ENCODE peak calls at places on chromosomes 13 and 19, in six cellular contexts. D, L, F, U, Q and A are unnamed samples.

GRCh38 chr19:7677664-7678311 is 898 bp downstream of the MCEMP1 start:
- DNase-seq in D (no peak), L (no peak), F (peak), U (no peak), Q (no peak), A (no peak)

GRCh38 chr13:19984430-19985218 is 26.1 kb downstream of the ZMYM2 start:
- DNase-seq in D (peak), L (peak), F (no peak), U (no peak), Q (no peak), A (peak)

GRCh38 chr13:46639033-46639981 is 86.3 kb downstream of the LRCH1 start:
- DNase-seq in D (no peak), L (peak), F (no peak), U (no peak), Q (no peak), A (no peak)

GRCh38 chr13:22596157-22596863 is 584.5 kb upstream of the SGCG start:
- DNase-seq in D (no peak), L (peak), F (no peak), U (no peak), Q (no peak), A (no peak)

GRCh38 chr13:108947551-108948030 is 318.2 kb downstream of the MYO16 start:
- DNase-seq in D (no peak), L (no peak), F (no peak), U (no peak), Q (no peak), A (no peak)

GRCh38 chr13:50707533-50708096 is 135.9 kb downstream of the DLEU7 start:
- DNase-seq in D (no peak), L (no peak), F (no peak), U (no peak), Q (no peak), A (peak)

GRCh38 chr19:16497042-16497441 is 848 bp downstream of the C19orf44 start:
- DNase-seq in D (peak), L (no peak), F (no peak), U (no peak), Q (no peak), A (no peak)

GRCh38 chr13:25725104-25725503 is 326.7 kb downstream of the SHISA2 start:
- DNase-seq in D (no peak), L (no peak), F (no peak), U (no peak), Q (no peak), A (no peak)

GRCh38 chr13:27194895-27195764 is 23.5 kb upstream of the USP12 start:
- DNase-seq in D (peak), L (no peak), F (no peak), U (peak), Q (no peak), A (no peak)

GRCh38 chr19:4267101-4267900 is 11.8 kb upstream of the SHD start:
- DNase-seq in D (peak), L (peak), F (peak), U (peak), Q (peak), A (peak)

GRCh38 chr19:6687117-6687516 is 17.2 kb upstream of the TNFSF14 start:
- DNase-seq in D (no peak), L (no peak), F (no peak), U (no peak), Q (no peak), A (no peak)

GRCh38 chr13:36822786-36823185 is 3.8 kb downstream of the RFXAP start:
- DNase-seq in D (no peak), L (no peak), F (no peak), U (no peak), Q (no peak), A (no peak)

GRCh38 chr19:6718741-6719539 is 1.5 kb downstream of the C3 start:
- DNase-seq in D (peak), L (peak), F (no peak), U (peak), Q (no peak), A (peak)

GRCh38 chr13:30924726-30925125 is 7.7 kb upstream of the TEX26 start:
- DNase-seq in D (no peak), L (no peak), F (no peak), U (peak), Q (no peak), A (no peak)

GRCh38 chr13:79662882-79663281 is 181.9 kb downstream of the NDFIP2 start:
- DNase-seq in D (no peak), L (peak), F (no peak), U (no peak), Q (peak), A (peak)

GRCh38 chr13:23921451-23921888 is 24.2 kb upstream of the C1QTNF9B start:
- DNase-seq in D (peak), L (peak), F (no peak), U (peak), Q (no peak), A (peak)

GRCh38 chr13:26679411-26679810 is 81.2 kb downstream of the GPR12 start:
- DNase-seq in D (peak), L (no peak), F (no peak), U (no peak), Q (no peak), A (no peak)

GRCh38 chr19:55552206-55552605 is 6.9 kb upstream of the SBK3 start:
- DNase-seq in D (no peak), L (no peak), F (no peak), U (no peak), Q (no peak), A (no peak)

GRCh38 chr19:55552620-55553019 is 7.3 kb upstream of the SBK3 start:
- DNase-seq in D (peak), L (no peak), F (no peak), U (peak), Q (no peak), A (no peak)

GRCh38 chr19:55546822-55547614 is 1.7 kb upstream of the SBK3 start:
- DNase-seq in D (peak), L (no peak), F (no peak), U (no peak), Q (peak), A (no peak)

GRCh38 chr19:55550321-55550650 is 4.9 kb upstream of the SBK3 start:
- DNase-seq in D (peak), L (no peak), F (no peak), U (no peak), Q (no peak), A (no peak)

GRCh38 chr19:55549500-55550320 is 4.4 kb upstream of the SBK3 start:
- DNase-seq in D (peak), L (no peak), F (no peak), U (peak), Q (no peak), A (no peak)
- H3K4me3 ChIP-seq in D (no peak), L (no peak), F (no peak), U (no peak), Q (no peak), A (no peak)

GRCh38 chr13:94311893-94312292 is 167.6 kb downstream of the DCT start:
- DNase-seq in D (peak), L (no peak), F (no peak), U (no peak), Q (no peak), A (no peak)
- H3K4me3 ChIP-seq in D (no peak), L (no peak), F (no peak), U (no peak), Q (no peak), A (no peak)

DNA sequence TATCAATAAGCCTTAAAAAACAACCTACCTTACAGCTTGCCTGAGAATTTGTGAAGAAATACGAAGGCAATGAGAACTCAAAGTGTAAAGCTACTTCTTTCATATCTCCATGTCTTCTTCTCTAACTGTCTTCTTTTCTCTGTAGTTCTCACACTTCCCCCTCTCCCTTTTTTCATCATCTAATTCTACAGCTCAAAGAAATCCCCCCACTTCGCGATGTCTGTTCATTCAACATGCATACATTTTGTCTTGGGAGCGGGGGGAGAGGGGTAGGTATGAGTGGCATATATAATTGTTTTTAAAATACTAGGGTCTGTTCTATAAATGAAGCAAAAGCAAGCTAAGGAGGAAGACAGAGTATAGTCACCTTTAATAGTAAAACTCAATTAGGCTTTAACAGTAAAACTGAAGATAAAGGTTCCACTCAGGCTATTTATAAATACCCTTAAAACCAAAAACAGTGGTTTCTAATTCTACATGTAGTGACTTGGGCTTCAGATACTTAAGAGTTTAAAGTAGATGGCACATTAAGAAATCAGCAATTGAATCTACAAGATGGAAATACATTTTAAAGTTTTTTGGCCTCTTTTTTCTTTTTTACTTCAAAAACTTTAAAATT is 106.9 kb downstream of the KLF12 start:
- DNase-seq in D (no peak), L (no peak), F (no peak), U (no peak), Q (no peak), A (peak)
- H3K4me3 ChIP-seq in D (no peak), L (peak), F (peak), U (no peak), Q (no peak), A (peak)

DNA sequence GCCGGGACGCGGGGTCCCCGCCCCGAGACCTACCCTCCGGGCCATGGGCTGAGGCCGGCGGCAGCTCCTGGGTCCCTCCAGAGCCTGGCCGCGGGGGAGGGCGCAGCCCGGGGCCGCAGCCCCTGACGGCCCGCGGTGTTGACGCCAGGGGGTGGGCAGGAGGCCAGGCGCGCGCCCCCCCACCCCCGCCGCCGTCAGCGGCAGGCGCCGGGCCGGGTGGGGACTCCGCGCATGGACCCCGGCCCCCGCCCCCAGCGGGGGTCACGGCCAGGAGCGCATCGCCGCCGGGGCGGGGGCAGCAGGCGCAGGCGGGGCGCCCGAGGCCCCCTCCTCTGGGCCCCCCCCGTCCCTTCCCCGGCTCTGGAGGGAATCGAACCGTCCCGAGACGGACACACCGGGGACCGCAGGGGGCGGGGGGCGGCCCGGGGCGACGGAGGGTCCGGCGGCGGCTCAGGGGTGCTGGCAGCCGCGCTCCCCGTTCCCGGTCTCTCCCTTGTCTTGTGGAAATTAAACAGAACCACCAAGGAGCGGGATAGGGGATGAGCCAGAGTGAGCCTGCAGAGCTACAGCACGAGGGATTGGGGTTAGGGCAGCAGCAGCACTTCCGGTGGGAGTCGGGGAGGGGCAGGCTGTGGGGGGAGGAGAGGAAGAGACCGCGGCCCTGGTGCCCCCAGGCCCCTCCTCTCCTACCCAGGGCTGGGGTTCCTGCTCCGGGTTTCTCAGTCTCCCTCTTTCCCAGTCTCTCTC is at the start of gene MEIS3:
- DNase-seq in D (no peak), L (peak), F (no peak), U (no peak), Q (no peak), A (no peak)
- H3K4me3 ChIP-seq in D (peak), L (peak), F (no peak), U (peak), Q (peak), A (no peak)